ENCODE peak calls at places on chromosome 19, in five cellular contexts. T is endothelial cell, Z is Peyer's patch, X is A549, G is dorsolateral prefrontal cortex. D is an unnamed sample.

GRCh38 chr19:8511573-8512101 is 2.3 kb downstream of the ZNF414 start:
- DNase-seq in T (no peak), Z (peak; percentile 46), X (no peak), G (no peak), D (no peak)

GRCh38 chr19:18379803-18380747 is 5.9 kb upstream of the GDF15 start:
- DNase-seq in T (no peak), Z (peak; percentile 90), X (peak; percentile 84), G (no peak), D (peak; percentile 90)

GRCh38 chr19:18435848-18436631 is 1.9 kb downstream of the ISYNA1 start:
- DNase-seq in T (no peak), Z (peak; percentile 52), X (no peak), G (no peak), D (no peak)

GRCh38 chr19:3606690-3607289 is at the start of gene TBXA2R:
- DNase-seq in T (peak; percentile 42), Z (peak; percentile 87), X (peak; percentile 70), G (peak; percentile 58), D (no peak)

GRCh38 chr19:632228-633067 is 889 bp downstream of the POLRMT start:
- DNase-seq in T (peak; percentile 51), Z (peak; percentile 81), X (peak; percentile 58), G (no peak), D (no peak)

GRCh38 chr19:3969435-3970312 is 1.2 kb downstream of the DAPK3 start:
- DNase-seq in T (peak; percentile 51), Z (no peak), X (peak; percentile 46), G (no peak), D (no peak)

GRCh38 chr19:21362291-21362690 is 3.5 kb downstream of the ZNF738 start:
- DNase-seq in T (no peak), Z (no peak), X (no peak), G (no peak), D (no peak)

GRCh38 chr19:49327878-49328544 is 3.0 kb upstream of the SLC6A16 start:
- DNase-seq in T (no peak), Z (peak; percentile 71), X (peak; percentile 56), G (no peak), D (no peak)

GRCh38 chr19:15397236-15397635 is 17.6 kb upstream of the AKAP8 start:
- DNase-seq in T (no peak), Z (peak; percentile 26), X (no peak), G (no peak), D (no peak)

GRCh38 chr19:47429140-47429793 is 9.9 kb upstream of the MEIS3 start:
- DNase-seq in T (no peak), Z (no peak), X (no peak), G (no peak), D (no peak)

GRCh38 chr19:12364391-12365093 is 941 bp downstream of the ZNF442 start:
- DNase-seq in T (no peak), Z (no peak), X (no peak), G (no peak), D (no peak)

GRCh38 chr19:34319785-34320184 is 45.2 kb upstream of the GPI start:
- DNase-seq in T (no peak), Z (peak; percentile 45), X (no peak), G (no peak), D (no peak)

GRCh38 chr19:51342631-51343569 is 961 bp upstream of the VSIG10L start:
- DNase-seq in T (no peak), Z (no peak), X (no peak), G (no peak), D (no peak)

GRCh38 chr19:14516048-14516534 is 2.1 kb downstream of the DNAJB1 start:
- DNase-seq in T (no peak), Z (peak; percentile 71), X (no peak), G (no peak), D (no peak)

GRCh38 chr19:2059422-2060201 is 8.6 kb upstream of the MKNK2 start:
- DNase-seq in T (no peak), Z (peak; percentile 92), X (peak; percentile 60), G (no peak), D (no peak)

GRCh38 chr19:2578391-2578826 is 102.5 kb downstream of the GADD45B start:
- DNase-seq in T (no peak), Z (peak; percentile 48), X (peak; percentile 42), G (no peak), D (no peak)

GRCh38 chr19:51600940-51601575 is 29.1 kb downstream of the SIGLEC5 start:
- DNase-seq in T (no peak), Z (peak; percentile 74), X (no peak), G (no peak), D (no peak)

GRCh38 chr19:27972291-27973040 is 1240.5 kb downstream of the UQCRFS1 start:
- DNase-seq in T (no peak), Z (no peak), X (no peak), G (no peak), D (no peak)

GRCh38 chr19:19223060-19223459 is 11.3 kb downstream of the NCAN start:
- DNase-seq in T (no peak), Z (no peak), X (no peak), G (no peak), D (no peak)

GRCh38 chr19:15015946-15016542 is 33.2 kb upstream of the CASP14 start:
- DNase-seq in T (peak; percentile 61), Z (no peak), X (no peak), G (no peak), D (no peak)

GRCh38 chr19:3196933-3197205 is 11.1 kb downstream of the NCLN start:
- DNase-seq in T (no peak), Z (no peak), X (no peak), G (no peak), D (no peak)

GRCh38 chr19:30552593-30552992 is 180.4 kb downstream of the ZNF536 start:
- DNase-seq in T (no peak), Z (no peak), X (no peak), G (no peak), D (no peak)

GRCh38 chr19:3945838-3946237 is 13.0 kb downstream of the NMRK2 start:
- DNase-seq in T (no peak), Z (no peak), X (no peak), G (no peak), D (no peak)

GRCh38 chr19:5222821-5223321 is 117.7 kb downstream of the PTPRS start:
- DNase-seq in T (no peak), Z (no peak), X (no peak), G (no peak), D (no peak)

GRCh38 chr19:5224480-5224879 is 116.1 kb downstream of the PTPRS start:
- DNase-seq in T (no peak), Z (no peak), X (no peak), G (no peak), D (no peak)

GRCh38 chr19:5228932-5229777 is 111.5 kb downstream of the PTPRS start:
- DNase-seq in T (no peak), Z (no peak), X (peak; percentile 23), G (no peak), D (no peak)

GRCh38 chr19:5228490-5228889 is 112.1 kb downstream of the PTPRS start:
- DNase-seq in T (no peak), Z (no peak), X (no peak), G (no peak), D (no peak)

DNA sequence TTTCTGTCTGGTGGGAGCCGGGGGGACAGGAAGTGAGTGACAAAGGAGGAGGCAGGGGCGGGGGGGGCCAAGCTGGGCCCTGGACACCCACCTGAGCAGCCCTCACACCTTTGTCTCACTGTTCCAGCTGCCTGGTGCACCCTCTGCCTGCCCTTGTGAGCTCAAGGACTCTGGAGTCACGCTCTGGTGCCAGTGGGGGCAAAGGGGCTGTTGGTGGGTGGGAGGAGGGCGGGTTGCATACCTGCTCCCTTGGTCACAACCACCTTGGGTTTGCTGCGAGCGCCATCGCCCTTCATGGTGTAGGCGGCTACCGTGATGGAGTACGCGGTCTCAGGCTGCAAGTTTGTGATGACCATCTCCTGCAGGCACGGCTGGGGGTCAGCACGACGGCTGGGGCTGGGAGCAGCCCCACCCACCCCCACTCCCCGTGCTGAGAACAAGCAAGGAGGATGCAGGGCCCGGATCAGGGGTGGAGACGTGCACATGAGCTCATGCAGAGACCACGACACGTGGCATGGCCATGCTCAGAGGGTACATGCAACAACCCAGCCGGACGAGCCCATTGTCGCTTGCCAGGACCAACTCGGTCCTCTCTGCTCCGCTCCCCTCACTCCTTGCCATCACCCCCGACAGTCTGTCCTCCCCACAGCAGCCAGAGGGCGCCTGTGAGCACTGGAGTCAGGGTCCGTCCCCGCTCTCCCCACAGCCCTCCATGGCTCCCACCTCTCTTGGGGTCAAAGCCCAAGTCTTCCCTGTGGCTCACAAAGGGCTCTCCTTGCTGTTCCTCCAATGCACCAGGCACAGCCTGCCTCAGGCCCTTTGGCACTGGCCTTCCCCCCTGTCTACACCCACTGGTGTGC is 114.9 kb downstream of the PTPRS start:
- DNase-seq in T (peak; percentile 56), Z (no peak), X (no peak), G (no peak), D (no peak)
- TF ChIP-seq CTCF in T (peak; percentile 55), Z (peak; percentile 21), X (peak; percentile 38), G (peak; percentile 39), D (no peak)

GRCh38 chr19:40191836-40192646 is 815 bp downstream of the MAP3K10 start:
- DNase-seq in T (peak; percentile 45), Z (peak; percentile 50), X (peak; percentile 70), G (no peak), D (no peak)
- TF ChIP-seq CTCF in T (no peak), Z (no peak), X (peak; percentile 27), G (no peak), D (no peak)

GRCh38 chr19:23998568-23998967 is 83.9 kb downstream of the ZNF726 start:
- DNase-seq in T (no peak), Z (no peak), X (no peak), G (no peak), D (no peak)

GRCh38 chr19:23992348-23992747 is 77.7 kb downstream of the ZNF726 start:
- DNase-seq in T (no peak), Z (no peak), X (no peak), G (no peak), D (no peak)

GRCh38 chr19:23999821-24000610 is 85.3 kb downstream of the ZNF726 start:
- DNase-seq in T (no peak), Z (no peak), X (no peak), G (no peak), D (no peak)

GRCh38 chr19:24000656-24001055 is 86.0 kb downstream of the ZNF726 start:
- DNase-seq in T (no peak), Z (no peak), X (no peak), G (no peak), D (no peak)

GRCh38 chr19:23996549-23996948 is 81.9 kb downstream of the ZNF726 start:
- DNase-seq in T (peak; percentile 8), Z (no peak), X (peak; percentile 35), G (no peak), D (no peak)
- TF ChIP-seq CTCF in T (peak; percentile 57), Z (peak; percentile 18), X (no peak), G (peak; percentile 31), D (peak; percentile 28)

DNA sequence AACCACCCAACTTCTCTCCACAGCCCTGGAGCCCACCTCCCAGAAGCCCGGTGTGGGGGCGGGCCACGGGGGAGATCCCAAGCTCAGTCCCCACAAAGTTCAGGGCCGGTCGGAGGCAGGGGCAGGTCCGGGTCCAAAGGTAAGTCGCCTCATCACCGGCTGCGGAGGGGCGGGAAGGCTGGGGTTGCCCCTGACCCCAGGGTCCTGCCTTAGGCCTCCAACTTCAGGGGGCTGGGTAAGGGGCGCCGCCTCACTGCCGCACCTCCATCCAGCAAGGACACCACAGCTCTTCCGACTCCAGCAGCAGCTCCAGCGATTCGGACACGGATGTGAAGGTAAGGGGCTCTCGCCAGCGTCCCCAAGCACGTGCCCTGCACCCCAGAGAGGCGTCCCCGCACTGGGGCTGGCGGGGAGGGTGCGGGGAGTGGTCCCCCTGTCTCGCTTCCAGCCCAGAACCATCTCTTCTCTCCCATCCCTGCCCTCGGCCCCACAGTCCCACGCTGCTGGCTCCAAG is 358 bp downstream of the C19orf33 start:
- DNase-seq in T (no peak), Z (no peak), X (no peak), G (no peak), D (no peak)
- TF ChIP-seq CTCF in T (no peak), Z (no peak), X (no peak), G (no peak), D (no peak)